ENCODE peak calls at places on chromosomes 7 and 10, in ten cellular contexts. I, Q, S, Z, B, M, P, F, T and U are unnamed samples.
A peak's percentile ranks its signal among the peaks of the same experiment; 100 is the strongest.

GRCh38 chr10:132353456-132354355 is 21.7 kb downstream of the LRRC27 start:
- DNase-seq in S (no peak), F (no peak), T (no peak), Z (no peak), P (no peak), M (peak; percentile 15), Q (no peak), B (no peak), I (no peak), U (no peak)

GRCh38 chr7:117565226-117565625 is 85.4 kb downstream of the CFTR start:
- DNase-seq in Q (no peak), Z (no peak), P (no peak), T (no peak), M (no peak), I (no peak), B (no peak), S (no peak), F (no peak), U (no peak)

GRCh38 chr7:17679427-17679826 is 260.9 kb downstream of the SNX13 start:
- DNase-seq in P (no peak), S (no peak), M (peak; percentile 58), B (no peak), T (no peak), F (no peak), I (no peak), Q (no peak), Z (no peak), U (no peak)

GRCh38 chr7:108002726-108003590 is at the start of gene LAMB1:
- DNase-seq in T (peak; percentile 90), M (peak; percentile 90), I (no peak), F (no peak), Z (peak; percentile 38), S (peak; percentile 85), P (peak; percentile 67), Q (no peak), B (no peak), U (peak; percentile 42)

GRCh38 chr7:70693300-70693689 is 438.6 kb upstream of the GALNT17 start:
- DNase-seq in I (no peak), M (no peak), F (no peak), P (no peak), Q (no peak), S (peak; percentile 53), T (no peak), B (no peak), Z (no peak), U (no peak)

GRCh38 chr7:100735730-100736129 is 2.3 kb downstream of the ZAN start:
- DNase-seq in S (no peak), Q (no peak), F (no peak), M (no peak), B (no peak), T (no peak), I (no peak), Z (no peak), P (no peak), U (no peak)

GRCh38 chr10:71974489-71975011 is 10.4 kb downstream of the CHST3 start:
- DNase-seq in P (no peak), F (no peak), S (no peak), Q (no peak), M (no peak), B (peak; percentile 13), Z (no peak), T (no peak), I (peak; percentile 13), U (no peak)

GRCh38 chr7:49812534-49812933 is 39.1 kb downstream of the VWC2 start:
- DNase-seq in F (no peak), Z (no peak), Q (no peak), S (no peak), I (no peak), M (no peak), B (no peak), P (no peak), T (no peak), U (no peak)

GRCh38 chr7:152501506-152501905 is 65.7 kb upstream of the KMT2C start:
- DNase-seq in S (no peak), Q (no peak), T (no peak), F (no peak), M (no peak), I (no peak), B (no peak), Z (no peak), P (no peak), U (no peak)

GRCh38 chr7:132742152-132742551 is 165.9 kb upstream of the PLXNA4 start:
- DNase-seq in T (no peak), Q (no peak), S (no peak), M (no peak), F (no peak), I (no peak), B (no peak), P (no peak), Z (no peak), U (no peak)

GRCh38 chr10:5381187-5381586 is 16.4 kb downstream of the UCN3 start:
- DNase-seq in T (no peak), P (no peak), S (no peak), I (no peak), Z (no peak), B (no peak), Q (no peak), F (no peak), M (no peak), U (no peak)

GRCh38 chr10:110069502-110069982 is 61.8 kb downstream of the ADD3 start:
- DNase-seq in Z (peak; percentile 66), F (no peak), I (no peak), S (no peak), Q (no peak), B (no peak), M (no peak), P (no peak), T (no peak), U (peak; percentile 42)

GRCh38 chr7:138750473-138750872 is 47.3 kb upstream of the TMEM213 start:
- DNase-seq in B (no peak), F (no peak), P (no peak), S (no peak), M (no peak), Q (no peak), T (no peak), Z (no peak), I (no peak), U (no peak)

GRCh38 chr10:29648114-29648982 is 13.6 kb upstream of the SVIL start:
- DNase-seq in B (no peak), S (no peak), M (no peak), Z (no peak), P (no peak), I (no peak), F (no peak), Q (no peak), T (no peak), U (no peak)

GRCh38 chr10:18610517-18610916 is 40.9 kb downstream of the NSUN6 start:
- DNase-seq in Z (no peak), I (no peak), S (no peak), T (peak; percentile 27), M (no peak), F (no peak), B (no peak), Q (no peak), P (no peak), U (peak; percentile 45)

GRCh38 chr7:23004247-23004520 is 9.7 kb downstream of the HYCC1 start:
- DNase-seq in Z (no peak), P (no peak), B (no peak), M (no peak), F (no peak), S (no peak), Q (no peak), T (no peak), I (no peak), U (no peak)

GRCh38 chr10:13038346-13038745 is 36.8 kb upstream of the CCDC3 start:
- DNase-seq in M (no peak), I (no peak), Q (no peak), F (no peak), B (no peak), Z (no peak), S (no peak), P (no peak), T (no peak), U (no peak)

GRCh38 chr7:106598663-106599342 is 62.2 kb downstream of the CCDC71L start:
- DNase-seq in Q (peak; percentile 48), F (peak; percentile 33), P (peak; percentile 73), M (peak; percentile 49), B (peak; percentile 16), T (peak; percentile 87), Z (peak; percentile 43), I (peak; percentile 16), S (peak; percentile 63), U (peak; percentile 95)

GRCh38 chr7:25069900-25070443 is 55.1 kb downstream of the CYCS start:
- DNase-seq in Q (peak; percentile 38), M (no peak), S (no peak), P (peak; percentile 80), Z (peak; percentile 72), I (no peak), F (peak; percentile 11), B (no peak), T (peak; percentile 77), U (peak; percentile 80)

GRCh38 chr7:41700044-41700471 is 2.8 kb downstream of the INHBA start:
- DNase-seq in M (no peak), Q (no peak), S (no peak), I (no peak), F (no peak), Z (no peak), T (no peak), B (no peak), P (no peak), U (no peak)

GRCh38 chr10:35335718-35336083 is 608 bp upstream of the CCNY start:
- DNase-seq in B (peak; percentile 10), S (peak; percentile 52), M (no peak), P (no peak), Z (no peak), T (no peak), I (no peak), F (no peak), Q (no peak), U (peak; percentile 22)

GRCh38 chr10:28385748-28386507 is 83.1 kb upstream of the MPP7 start:
- DNase-seq in P (no peak), M (no peak), I (no peak), Q (no peak), S (no peak), Z (no peak), B (no peak), F (no peak), T (no peak), U (no peak)

GRCh38 chr10:71033396-71033980 is 145.1 kb upstream of the PCBD1 start:
- DNase-seq in F (no peak), T (no peak), I (no peak), Z (no peak), M (no peak), Q (no peak), P (no peak), S (no peak), B (no peak), U (no peak)

GRCh38 chr10:46536781-46537180 is 19.7 kb downstream of the GPRIN2 start:
- DNase-seq in I (no peak), T (no peak), Z (no peak), P (no peak), B (no peak), M (no peak), F (no peak), Q (peak; percentile 3), S (no peak), U (no peak)

GRCh38 chr10:124612611-124613498 is 131.3 kb downstream of the FAM53B start:
- DNase-seq in F (no peak), B (no peak), T (peak; percentile 58), Z (peak; percentile 46), P (peak; percentile 58), S (peak; percentile 73), M (no peak), I (no peak), Q (no peak), U (no peak)

GRCh38 chr10:87054373-87055295 is 34.5 kb downstream of the FAM25A start:
- DNase-seq in Q (no peak), F (no peak), Z (no peak), T (no peak), P (no peak), S (peak; percentile 65), M (no peak), I (no peak), B (no peak), U (no peak)

GRCh38 chr10:133324198-133324792 is 12.4 kb downstream of the CALY start:
- DNase-seq in M (peak; percentile 76), Q (peak; percentile 54), T (peak; percentile 75), I (no peak), P (peak; percentile 81), Z (peak; percentile 84), S (peak; percentile 81), F (peak; percentile 38), B (peak; percentile 38), U (peak; percentile 13)

GRCh38 chr10:102948163-102948562 is 30.1 kb downstream of the CNNM2 start:
- DNase-seq in Q (no peak), Z (no peak), S (no peak), T (no peak), I (no peak), M (no peak), B (no peak), P (no peak), F (no peak), U (no peak)